ENCODE peak calls at places on chromosomes 7 and 10, in nine cellular contexts. One of them, this sample, is unnamed.
A peak's percentile ranks its signal among the peaks of the same experiment; 100 is the strongest.

GRCh38 chr10:116665541-116666125 is 44.9 kb downstream of the PNLIPRP2 start:
- DNase-seq in hippocampal formation: no peak
- DNase-seq in ELR: no peak
- DNase-seq in cerebellum: no peak
- DNase-seq in kidney tubule cell: no peak
- DNase-seq in T-cell: no peak
- DNase-seq in CD8-positive, alpha-beta T cell: no peak
- DNase-seq in nucleus accumbens: no peak
- DNase-seq in MM.1S: no peak
- DNase-seq in this sample: no peak

GRCh38 chr10:67955614-67956013 is 71.2 kb downstream of the SIRT1 start:
- DNase-seq in hippocampal formation: no peak
- DNase-seq in ELR: no peak
- DNase-seq in cerebellum: no peak
- DNase-seq in kidney tubule cell: no peak
- DNase-seq in T-cell: no peak
- DNase-seq in CD8-positive, alpha-beta T cell: no peak
- DNase-seq in nucleus accumbens: no peak
- DNase-seq in MM.1S: no peak
- DNase-seq in this sample: no peak

GRCh38 chr10:26571655-26572054 is 125.8 kb upstream of the PDSS1 start:
- DNase-seq in hippocampal formation: no peak
- DNase-seq in ELR: peak; percentile 7
- DNase-seq in cerebellum: no peak
- DNase-seq in kidney tubule cell: no peak
- DNase-seq in T-cell: no peak
- DNase-seq in CD8-positive, alpha-beta T cell: no peak
- DNase-seq in nucleus accumbens: no peak
- DNase-seq in MM.1S: no peak
- DNase-seq in this sample: no peak

GRCh38 chr10:44961231-44961571 is 1.6 kb downstream of the RASSF4 start:
- DNase-seq in hippocampal formation: no peak
- DNase-seq in ELR: no peak
- DNase-seq in cerebellum: no peak
- DNase-seq in kidney tubule cell: no peak
- DNase-seq in T-cell: no peak
- DNase-seq in CD8-positive, alpha-beta T cell: no peak
- DNase-seq in nucleus accumbens: no peak
- DNase-seq in MM.1S: no peak
- DNase-seq in this sample: no peak

GRCh38 chr7:24922099-24922773 is 57.7 kb downstream of the OSBPL3 start:
- DNase-seq in hippocampal formation: no peak
- DNase-seq in ELR: peak; percentile 31
- DNase-seq in cerebellum: no peak
- DNase-seq in kidney tubule cell: peak; percentile 50
- DNase-seq in T-cell: no peak
- DNase-seq in CD8-positive, alpha-beta T cell: no peak
- DNase-seq in nucleus accumbens: no peak
- DNase-seq in MM.1S: no peak
- DNase-seq in this sample: no peak

GRCh38 chr10:26573674-26574073 is 123.8 kb upstream of the PDSS1 start:
- DNase-seq in hippocampal formation: no peak
- DNase-seq in ELR: peak; percentile 24
- DNase-seq in cerebellum: no peak
- DNase-seq in kidney tubule cell: no peak
- DNase-seq in T-cell: no peak
- DNase-seq in CD8-positive, alpha-beta T cell: no peak
- DNase-seq in nucleus accumbens: no peak
- DNase-seq in MM.1S: no peak
- DNase-seq in this sample: no peak

GRCh38 chr7:151382079-151382885 is 27.6 kb downstream of the WDR86 start:
- DNase-seq in hippocampal formation: no peak
- DNase-seq in ELR: no peak
- DNase-seq in cerebellum: no peak
- DNase-seq in kidney tubule cell: no peak
- DNase-seq in T-cell: peak; percentile 38
- DNase-seq in CD8-positive, alpha-beta T cell: peak; percentile 11
- DNase-seq in nucleus accumbens: no peak
- DNase-seq in MM.1S: no peak
- DNase-seq in this sample: no peak

GRCh38 chr10:78551184-78552005 is 517.4 kb upstream of the ZMIZ1 start:
- DNase-seq in hippocampal formation: no peak
- DNase-seq in ELR: no peak
- DNase-seq in cerebellum: no peak
- DNase-seq in kidney tubule cell: no peak
- DNase-seq in T-cell: no peak
- DNase-seq in CD8-positive, alpha-beta T cell: no peak
- DNase-seq in nucleus accumbens: no peak
- DNase-seq in MM.1S: no peak
- DNase-seq in this sample: no peak

GRCh38 chr10:98394855-98395440 is 20.0 kb downstream of the PYROXD2 start:
- DNase-seq in hippocampal formation: no peak
- DNase-seq in ELR: no peak
- DNase-seq in cerebellum: no peak
- DNase-seq in kidney tubule cell: no peak
- DNase-seq in T-cell: no peak
- DNase-seq in CD8-positive, alpha-beta T cell: no peak
- DNase-seq in nucleus accumbens: no peak
- DNase-seq in MM.1S: no peak
- DNase-seq in this sample: no peak

GRCh38 chr7:155459867-155460461 is 2.0 kb downstream of the EN2 start:
- DNase-seq in hippocampal formation: no peak
- DNase-seq in ELR: no peak
- DNase-seq in cerebellum: no peak
- DNase-seq in kidney tubule cell: no peak
- DNase-seq in T-cell: no peak
- DNase-seq in CD8-positive, alpha-beta T cell: no peak
- DNase-seq in nucleus accumbens: no peak
- DNase-seq in MM.1S: no peak
- DNase-seq in this sample: no peak

GRCh38 chr10:33129181-33129928 is 171.3 kb upstream of the ITGB1 start:
- DNase-seq in hippocampal formation: no peak
- DNase-seq in ELR: peak; percentile 74
- DNase-seq in cerebellum: no peak
- DNase-seq in kidney tubule cell: peak; percentile 84
- DNase-seq in T-cell: no peak
- DNase-seq in CD8-positive, alpha-beta T cell: no peak
- DNase-seq in nucleus accumbens: no peak
- DNase-seq in MM.1S: no peak
- DNase-seq in this sample: no peak

GRCh38 chr7:34320926-34321609 is 336.9 kb upstream of the NPSR1 start:
- DNase-seq in hippocampal formation: peak; percentile 52
- DNase-seq in ELR: peak; percentile 94
- DNase-seq in cerebellum: peak; percentile 81
- DNase-seq in kidney tubule cell: peak; percentile 80
- DNase-seq in T-cell: peak; percentile 6
- DNase-seq in CD8-positive, alpha-beta T cell: no peak
- DNase-seq in nucleus accumbens: no peak
- DNase-seq in MM.1S: peak; percentile 69
- DNase-seq in this sample: peak; percentile 90

GRCh38 chr10:80518807-80519360 is 18.8 kb upstream of the SH2D4B start:
- DNase-seq in hippocampal formation: no peak
- DNase-seq in ELR: no peak
- DNase-seq in cerebellum: no peak
- DNase-seq in kidney tubule cell: no peak
- DNase-seq in T-cell: no peak
- DNase-seq in CD8-positive, alpha-beta T cell: no peak
- DNase-seq in nucleus accumbens: no peak
- DNase-seq in MM.1S: no peak
- DNase-seq in this sample: no peak

GRCh38 chr10:114970515-114970914 is 32.5 kb downstream of the TRUB1 start:
- DNase-seq in hippocampal formation: no peak
- DNase-seq in ELR: no peak
- DNase-seq in cerebellum: no peak
- DNase-seq in kidney tubule cell: peak; percentile 16
- DNase-seq in T-cell: no peak
- DNase-seq in CD8-positive, alpha-beta T cell: no peak
- DNase-seq in nucleus accumbens: no peak
- DNase-seq in MM.1S: no peak
- DNase-seq in this sample: no peak

GRCh38 chr10:123766012-123766411 is 99.9 kb downstream of the GPR26 start:
- DNase-seq in hippocampal formation: no peak
- DNase-seq in ELR: no peak
- DNase-seq in cerebellum: no peak
- DNase-seq in kidney tubule cell: no peak
- DNase-seq in T-cell: no peak
- DNase-seq in CD8-positive, alpha-beta T cell: no peak
- DNase-seq in nucleus accumbens: no peak
- DNase-seq in MM.1S: no peak
- DNase-seq in this sample: no peak

GRCh38 chr7:30841801-30842541 is 69.7 kb upstream of the AQP1 start:
- DNase-seq in hippocampal formation: no peak
- DNase-seq in ELR: no peak
- DNase-seq in cerebellum: no peak
- DNase-seq in kidney tubule cell: no peak
- DNase-seq in T-cell: no peak
- DNase-seq in CD8-positive, alpha-beta T cell: no peak
- DNase-seq in nucleus accumbens: no peak
- DNase-seq in MM.1S: no peak
- DNase-seq in this sample: no peak

GRCh38 chr10:78763217-78763616 is 305.5 kb upstream of the ZMIZ1 start:
- DNase-seq in hippocampal formation: no peak
- DNase-seq in ELR: no peak
- DNase-seq in cerebellum: no peak
- DNase-seq in kidney tubule cell: no peak
- DNase-seq in T-cell: no peak
- DNase-seq in CD8-positive, alpha-beta T cell: no peak
- DNase-seq in nucleus accumbens: no peak
- DNase-seq in MM.1S: no peak
- DNase-seq in this sample: no peak

GRCh38 chr10:132919374-132920100 is 22.8 kb downstream of the CFAP46 start:
- DNase-seq in hippocampal formation: no peak
- DNase-seq in ELR: no peak
- DNase-seq in cerebellum: no peak
- DNase-seq in kidney tubule cell: no peak
- DNase-seq in T-cell: no peak
- DNase-seq in CD8-positive, alpha-beta T cell: no peak
- DNase-seq in nucleus accumbens: no peak
- DNase-seq in MM.1S: no peak
- DNase-seq in this sample: no peak

GRCh38 chr7:30168800-30169584 is 34.2 kb downstream of the MTURN start:
- DNase-seq in hippocampal formation: no peak
- DNase-seq in ELR: peak; percentile 96
- DNase-seq in cerebellum: no peak
- DNase-seq in kidney tubule cell: peak; percentile 91
- DNase-seq in T-cell: no peak
- DNase-seq in CD8-positive, alpha-beta T cell: no peak
- DNase-seq in nucleus accumbens: no peak
- DNase-seq in MM.1S: no peak
- DNase-seq in this sample: no peak

GRCh38 chr10:46226232-46226631 is 60.6 kb upstream of the ANTXRL start:
- DNase-seq in hippocampal formation: no peak
- DNase-seq in ELR: no peak
- DNase-seq in cerebellum: no peak
- DNase-seq in kidney tubule cell: no peak
- DNase-seq in T-cell: no peak
- DNase-seq in CD8-positive, alpha-beta T cell: no peak
- DNase-seq in nucleus accumbens: no peak
- DNase-seq in MM.1S: no peak
- DNase-seq in this sample: no peak

GRCh38 chr7:69309601-69310000 is 288.7 kb upstream of the AUTS2 start:
- DNase-seq in hippocampal formation: no peak
- DNase-seq in ELR: no peak
- DNase-seq in cerebellum: no peak
- DNase-seq in kidney tubule cell: no peak
- DNase-seq in T-cell: no peak
- DNase-seq in CD8-positive, alpha-beta T cell: no peak
- DNase-seq in nucleus accumbens: no peak
- DNase-seq in MM.1S: no peak
- DNase-seq in this sample: no peak

GRCh38 chr7:31735991-31736982 is 49.3 kb downstream of the PPP1R17 start:
- DNase-seq in hippocampal formation: peak; percentile 79
- DNase-seq in ELR: peak; percentile 73
- DNase-seq in cerebellum: peak; percentile 70
- DNase-seq in kidney tubule cell: peak; percentile 63
- DNase-seq in T-cell: no peak
- DNase-seq in CD8-positive, alpha-beta T cell: no peak
- DNase-seq in nucleus accumbens: peak; percentile 30
- DNase-seq in MM.1S: peak; percentile 21
- DNase-seq in this sample: peak; percentile 84

GRCh38 chr10:34732926-34733325 is 82.2 kb downstream of the PARD3 start:
- DNase-seq in hippocampal formation: no peak
- DNase-seq in ELR: peak; percentile 87
- DNase-seq in cerebellum: no peak
- DNase-seq in kidney tubule cell: peak; percentile 93
- DNase-seq in T-cell: no peak
- DNase-seq in CD8-positive, alpha-beta T cell: no peak
- DNase-seq in nucleus accumbens: no peak
- DNase-seq in MM.1S: no peak
- DNase-seq in this sample: peak; percentile 20

GRCh38 chr10:102546606-102547310 is 43.0 kb downstream of the SUFU start:
- DNase-seq in hippocampal formation: no peak
- DNase-seq in ELR: no peak
- DNase-seq in cerebellum: peak; percentile 77
- DNase-seq in kidney tubule cell: no peak
- DNase-seq in T-cell: no peak
- DNase-seq in CD8-positive, alpha-beta T cell: no peak
- DNase-seq in nucleus accumbens: no peak
- DNase-seq in MM.1S: no peak
- DNase-seq in this sample: peak; percentile 86

GRCh38 chr7:128881458-128882125 is 18.9 kb downstream of the ATP6V1F start:
- DNase-seq in hippocampal formation: no peak
- DNase-seq in ELR: no peak
- DNase-seq in cerebellum: no peak
- DNase-seq in kidney tubule cell: no peak
- DNase-seq in T-cell: no peak
- DNase-seq in CD8-positive, alpha-beta T cell: no peak
- DNase-seq in nucleus accumbens: no peak
- DNase-seq in MM.1S: no peak
- DNase-seq in this sample: no peak

GRCh38 chr7:130891254-130892094 is 157.5 kb upstream of the KLF14 start:
- DNase-seq in hippocampal formation: no peak
- DNase-seq in ELR: peak; percentile 92
- DNase-seq in cerebellum: peak; percentile 26
- DNase-seq in kidney tubule cell: peak; percentile 92
- DNase-seq in T-cell: no peak
- DNase-seq in CD8-positive, alpha-beta T cell: no peak
- DNase-seq in nucleus accumbens: no peak
- DNase-seq in MM.1S: no peak
- DNase-seq in this sample: peak; percentile 47

This sample was measured in cerebellar cortex.